ENCODE peak calls at places on chromosome 11, in five cellular contexts. O, B, U, V and F are unnamed samples.

GRCh38 chr11:118621898-118622375 is 14.5 kb downstream of the PHLDB1 start:
- DNase-seq in O (no peak), B (no peak), U (no peak), V (no peak), F (no peak)

GRCh38 chr11:270451-271208 is 7.6 kb upstream of the NLRP6 start:
- DNase-seq in O (no peak), B (no peak), U (no peak), V (no peak), F (no peak)

GRCh38 chr11:2389344-2390026 is 11.1 kb upstream of the TSSC4 start:
- DNase-seq in O (no peak), B (no peak), U (no peak), V (no peak), F (no peak)

GRCh38 chr11:72423840-72424239 is 10.5 kb downstream of the CLPB start:
- DNase-seq in O (no peak), B (no peak), U (no peak), V (no peak), F (no peak)

GRCh38 chr11:92225563-92226308 is 1.1 kb downstream of the FAT3 start:
- DNase-seq in O (no peak), B (no peak), U (peak; percentile 45), V (no peak), F (no peak)

GRCh38 chr11:134360050-134360835 is 28.5 kb downstream of the GLB1L2 start:
- DNase-seq in O (peak; percentile 72), B (peak; percentile 45), U (peak; percentile 90), V (peak; percentile 77), F (peak; percentile 78)

GRCh38 chr11:16909375-16910035 is 104.7 kb downstream of the PLEKHA7 start:
- DNase-seq in O (no peak), B (no peak), U (no peak), V (no peak), F (no peak)

GRCh38 chr11:19323502-19323901 is 82.8 kb upstream of the E2F8 start:
- DNase-seq in O (no peak), B (no peak), U (no peak), V (no peak), F (no peak)

GRCh38 chr11:46387919-46388618 is 3.5 kb downstream of the CHRM4 start:
- DNase-seq in O (no peak), B (no peak), U (peak; percentile 42), V (no peak), F (no peak)

GRCh38 chr11:83272627-83273026 is 13.5 kb downstream of the CCDC90B start:
- DNase-seq in O (peak; percentile 34), B (no peak), U (no peak), V (no peak), F (no peak)

GRCh38 chr11:116865696-116866095 is 28.3 kb upstream of the APOA1 start:
- DNase-seq in O (no peak), B (no peak), U (no peak), V (no peak), F (no peak)

GRCh38 chr11:123517559-123518364 is 87.7 kb downstream of the GRAMD1B start:
- DNase-seq in O (no peak), B (no peak), U (peak; percentile 81), V (no peak), F (no peak)

GRCh38 chr11:78292109-78292803 is 103.5 kb downstream of the USP35 start:
- DNase-seq in O (no peak), B (no peak), U (no peak), V (peak; percentile 8), F (no peak)

GRCh38 chr11:104898685-104899013 is 389 bp upstream of the CASP12 start:
- DNase-seq in O (no peak), B (no peak), U (no peak), V (no peak), F (no peak)